ENCODE peak calls at places on chromosomes 6 and 20, in ten cellular contexts. B is fibroblast of lung; N is NCI-H2029 treated with DMSO at 0.1 percent for 48 hours; Y is HCEC 1CT; Q is fibroblast of the conjunctiva; P is AG04450; D is activated CD8-positive, alpha-beta memory T cell treated with anti-CD3 and anti-CD28 coated beads for 4 hours; H is DMS153; J is GM19239; W is T-helper 2 cell. U is an unnamed sample.

GRCh38 chr6:31042801-31043200 is 32.5 kb downstream of the MUC22 start:
- DNase-seq in B (peak; percentile 60), D (no peak), J (no peak), Q (peak; percentile 27), P (no peak), W (no peak), Y (peak; percentile 41), H (no peak), N (no peak), U (peak; percentile 10)

GRCh38 chr6:70616728-70617260 is 50.1 kb downstream of the SDHAF4 start:
- DNase-seq in Y (no peak), H (no peak), J (no peak), W (no peak), P (no peak), B (no peak), D (no peak), N (no peak), Q (no peak), U (no peak)

GRCh38 chr6:163387317-163387716 is 27.2 kb upstream of the QKI start:
- DNase-seq in P (no peak), D (no peak), J (no peak), H (no peak), W (no peak), B (no peak), N (no peak), Q (no peak), Y (no peak), U (no peak)

GRCh38 chr20:15328084-15328483 is 990.7 kb upstream of the FLRT3 start:
- DNase-seq in P (no peak), H (no peak), B (no peak), J (no peak), Y (no peak), D (no peak), Q (no peak), W (no peak), N (no peak), U (no peak)

GRCh38 chr20:63750807-63751470 is 11.4 kb downstream of the SLC2A4RG start:
- DNase-seq in P (no peak), B (no peak), H (no peak), N (no peak), Y (no peak), J (no peak), D (no peak), W (no peak), Q (no peak), U (no peak)

GRCh38 chr6:143579703-143580102 is 68.2 kb upstream of the FUCA2 start:
- DNase-seq in B (peak; percentile 65), J (no peak), D (no peak), W (no peak), Y (peak; percentile 85), P (peak; percentile 79), H (no peak), N (no peak), Q (peak; percentile 57), U (no peak)

GRCh38 chr6:42136508-42137191 is 5.8 kb downstream of the C6orf132 start:
- DNase-seq in B (peak; percentile 41), Q (no peak), D (no peak), J (peak; percentile 52), W (no peak), N (no peak), H (no peak), Y (peak; percentile 70), P (peak; percentile 42), U (peak; percentile 41)

GRCh38 chr6:108133594-108134179 is 32.1 kb upstream of the NR2E1 start:
- DNase-seq in B (peak; percentile 56), W (no peak), Y (peak; percentile 59), P (peak; percentile 39), Q (no peak), N (peak; percentile 29), J (no peak), H (peak; percentile 59), D (no peak), U (peak; percentile 32)

GRCh38 chr6:1607557-1608221 is 2.0 kb upstream of the FOXC1 start:
- DNase-seq in D (no peak), Y (no peak), H (no peak), N (peak; percentile 47), J (no peak), P (no peak), Q (no peak), W (no peak), B (no peak), U (peak; percentile 34)

GRCh38 chr6:43809417-43810305 is 39.6 kb downstream of the VEGFA start:
- DNase-seq in B (peak; percentile 67), Y (peak; percentile 81), H (peak; percentile 78), P (peak; percentile 59), N (peak; percentile 47), D (no peak), J (no peak), W (no peak), Q (no peak), U (no peak)

GRCh38 chr6:6131492-6132109 is 124.9 kb upstream of the NRN1 start:
- DNase-seq in P (no peak), N (no peak), H (no peak), W (no peak), B (no peak), Y (no peak), Q (no peak), J (peak; percentile 35), D (no peak), U (no peak)

GRCh38 chr6:20096506-20096905 is 115.8 kb downstream of the MBOAT1 start:
- DNase-seq in W (no peak), N (no peak), P (no peak), Q (no peak), H (no peak), J (no peak), D (no peak), Y (no peak), B (no peak), U (no peak)

GRCh38 chr20:57724610-57725405 is 15.0 kb upstream of the PMEPA1 start:
- DNase-seq in W (no peak), N (no peak), Y (no peak), J (no peak), P (no peak), H (no peak), D (no peak), Q (no peak), B (no peak), U (no peak)

GRCh38 chr20:8036771-8037170 is 17.2 kb upstream of the TMX4 start:
- DNase-seq in W (no peak), H (no peak), J (no peak), B (no peak), Q (no peak), D (no peak), N (no peak), P (no peak), Y (no peak), U (no peak)

GRCh38 chr6:165889636-165890403 is 226.8 kb upstream of the PDE10A start:
- DNase-seq in N (no peak), P (no peak), W (no peak), J (no peak), D (no peak), B (peak; percentile 60), Q (peak; percentile 42), Y (no peak), H (no peak), U (no peak)

GRCh38 chr20:36585410-36586125 is 12.2 kb downstream of the TGIF2 start:
- DNase-seq in H (peak; percentile 80), D (no peak), P (no peak), Q (no peak), Y (no peak), J (no peak), N (no peak), W (no peak), B (no peak), U (no peak)